ENCODE peak calls at places on chromosome 5, in seven cellular contexts. N is right atrium auricular region; J is heart right ventricle; F is heart left ventricle; T is CD8-positive, alpha-beta T cell; K is pancreas; O is cardiac muscle cell. I is an unnamed sample. For H3K4me1 and H3K9me3, the result is how much of the 10 kb centered on the place peaks cover.

GRCh38 chr5:170440771-170441370 is 51.7 kb upstream of the KCNMB1 start:
- DNase-seq in N (peak), J (no peak), F (no peak), T (no peak), K (no peak), O (no peak), I (no peak)

GRCh38 chr5:60143912-60144311 is 250.4 kb upstream of the PDE4D start:
- DNase-seq in N (no peak), J (no peak), F (no peak), T (no peak), K (no peak), O (no peak), I (no peak)

GRCh38 chr5:51034501-51034900 is 348.7 kb upstream of the ISL1 start:
- DNase-seq in N (no peak), J (no peak), F (no peak), T (no peak), K (no peak), O (no peak), I (no peak)

GRCh38 chr5:124986667-124987066 is 240.2 kb upstream of the ZNF608 start:
- DNase-seq in N (no peak), J (no peak), F (no peak), T (no peak), K (no peak), O (no peak), I (no peak)

GRCh38 chr5:181217111-181217804 is 5.8 kb upstream of the TRIM41 start:
- DNase-seq in N (no peak), J (peak), F (peak), T (peak), K (no peak), O (peak), I (peak)

GRCh38 chr5:173434270-173434669 is 106.1 kb upstream of the STC2 start:
- DNase-seq in N (no peak), J (no peak), F (no peak), T (no peak), K (no peak), O (no peak), I (no peak)

GRCh38 chr5:98333921-98334320 is 439.5 kb upstream of the RGMB start:
- DNase-seq in N (no peak), J (no peak), F (no peak), T (no peak), K (no peak), O (no peak), I (no peak)

GRCh38 chr5:168159425-168159824 is 132.0 kb upstream of the WWC1 start:
- DNase-seq in N (no peak), J (no peak), F (no peak), T (no peak), K (peak), O (no peak), I (no peak)

GRCh38 chr5:36006161-36006560 is 15.0 kb upstream of the UGT3A1 start:
- DNase-seq in N (no peak), J (no peak), F (no peak), T (no peak), K (no peak), O (no peak), I (no peak)

GRCh38 chr5:9350301-9350797 is 195.5 kb downstream of the SEMA5A start:
- DNase-seq in N (no peak), J (no peak), F (no peak), T (no peak), K (no peak), O (peak), I (no peak)

GRCh38 chr5:173479711-173480110 is 136.7 kb downstream of the BOD1 start:
- DNase-seq in N (no peak), J (no peak), F (no peak), T (no peak), K (no peak), O (no peak), I (no peak)

GRCh38 chr5:17398439-17398838 is 99.6 kb upstream of the TAF11L2 start:
- DNase-seq in N (no peak), J (no peak), F (no peak), T (no peak), K (no peak), O (peak), I (no peak)

GRCh38 chr5:134252671-134253070 is 26.8 kb upstream of the PPP2CA start:
- DNase-seq in N (no peak), J (no peak), F (no peak), T (no peak), K (no peak), O (peak), I (no peak)

GRCh38 chr5:134345996-134346395 is 21.0 kb downstream of the CDKL3 start:
- DNase-seq in N (no peak), J (no peak), F (no peak), T (no peak), K (no peak), O (no peak), I (no peak)

GRCh38 chr5:127699416-127699815 is 3.8 kb upstream of the CCDC192 start:
- DNase-seq in N (no peak), J (no peak), F (no peak), T (no peak), K (no peak), O (no peak), I (no peak)

GRCh38 chr5:109901628-109901981 is 211.9 kb downstream of the MAN2A1 start:
- DNase-seq in N (no peak), J (no peak), F (no peak), T (no peak), K (no peak), O (no peak), I (no peak)

GRCh38 chr5:92890841-92891244 is 690.2 kb downstream of the NR2F1-AS1 start:
- DNase-seq in N (no peak), J (no peak), F (no peak), T (no peak), K (no peak), O (peak), I (no peak)

GRCh38 chr5:93246093-93246855 is 334.7 kb downstream of the NR2F1-AS1 start:
- DNase-seq in N (no peak), J (no peak), F (no peak), T (no peak), K (no peak), O (peak), I (no peak)

GRCh38 chr5:138064526-138064925 is 19.3 kb upstream of the WNT8A start:
- DNase-seq in N (no peak), J (no peak), F (no peak), T (no peak), K (no peak), O (peak), I (no peak)

GRCh38 chr5:52811067-52811749 is 23.5 kb downstream of the ITGA1 start:
- DNase-seq in N (no peak), J (no peak), F (no peak), T (no peak), K (no peak), O (peak), I (no peak)

GRCh38 chr5:78896128-78896527 is 89.0 kb downstream of the ARSB start:
- DNase-seq in N (no peak), J (no peak), F (no peak), T (no peak), K (no peak), O (peak), I (no peak)

GRCh38 chr5:102221949-102222348 is 74.1 kb downstream of the SLCO4C1 start:
- DNase-seq in N (no peak), J (no peak), F (no peak), T (no peak), K (no peak), O (no peak), I (no peak)

GRCh38 chr5:108562205-108562454 is 180.2 kb upstream of the FBXL17 start:
- DNase-seq in N (no peak), J (no peak), F (no peak), T (no peak), K (no peak), O (no peak), I (no peak)

GRCh38 chr5:1175015-1175414 is 26.4 kb upstream of the SLC6A19 start:
- DNase-seq in N (no peak), J (no peak), F (peak), T (no peak), K (peak), O (no peak), I (no peak)

GRCh38 chr5:18487928-18488480 is 853.7 kb downstream of the TAF11L14 start:
- DNase-seq in N (no peak), J (no peak), F (no peak), T (no peak), K (no peak), O (no peak), I (no peak)

GRCh38 chr5:106435185-106435584 is 1235.6 kb downstream of the EFNA5 start:
- DNase-seq in N (no peak), J (no peak), F (no peak), T (no peak), K (no peak), O (no peak), I (no peak)

GRCh38 chr5:126718246-126718868 is 58.6 kb upstream of the LMNB1 start:
- DNase-seq in N (no peak), J (no peak), F (no peak), T (no peak), K (no peak), O (peak), I (no peak)

GRCh38 chr5:102975457-102976182 is 144.3 kb downstream of the GIN1 start:
- DNase-seq in N (no peak), J (no peak), F (no peak), T (no peak), K (no peak), O (peak), I (no peak)

GRCh38 chr5:116666901-116667300 is 92.3 kb upstream of the SEMA6A start:
- DNase-seq in N (no peak), J (no peak), F (no peak), T (no peak), K (no peak), O (no peak), I (no peak)

GRCh38 chr5:132500931-132501628 is 10.5 kb upstream of the IRF1 start:
- DNase-seq in N (peak), J (peak), F (peak), T (peak), K (peak), O (peak), I (peak)

GRCh38 chr5:132500244-132500930 is 9.8 kb upstream of the IRF1 start:
- DNase-seq in N (peak), J (no peak), F (no peak), T (no peak), K (no peak), O (no peak), I (no peak)

GRCh38 chr5:132498152-132498551 is 7.6 kb upstream of the IRF1 start:
- DNase-seq in N (peak), J (no peak), F (no peak), T (no peak), K (peak), O (peak), I (no peak)

GRCh38 chr5:132498686-132499271 is 8.2 kb upstream of the IRF1 start:
- DNase-seq in N (peak), J (no peak), F (no peak), T (no peak), K (no peak), O (no peak), I (no peak)

DNA sequence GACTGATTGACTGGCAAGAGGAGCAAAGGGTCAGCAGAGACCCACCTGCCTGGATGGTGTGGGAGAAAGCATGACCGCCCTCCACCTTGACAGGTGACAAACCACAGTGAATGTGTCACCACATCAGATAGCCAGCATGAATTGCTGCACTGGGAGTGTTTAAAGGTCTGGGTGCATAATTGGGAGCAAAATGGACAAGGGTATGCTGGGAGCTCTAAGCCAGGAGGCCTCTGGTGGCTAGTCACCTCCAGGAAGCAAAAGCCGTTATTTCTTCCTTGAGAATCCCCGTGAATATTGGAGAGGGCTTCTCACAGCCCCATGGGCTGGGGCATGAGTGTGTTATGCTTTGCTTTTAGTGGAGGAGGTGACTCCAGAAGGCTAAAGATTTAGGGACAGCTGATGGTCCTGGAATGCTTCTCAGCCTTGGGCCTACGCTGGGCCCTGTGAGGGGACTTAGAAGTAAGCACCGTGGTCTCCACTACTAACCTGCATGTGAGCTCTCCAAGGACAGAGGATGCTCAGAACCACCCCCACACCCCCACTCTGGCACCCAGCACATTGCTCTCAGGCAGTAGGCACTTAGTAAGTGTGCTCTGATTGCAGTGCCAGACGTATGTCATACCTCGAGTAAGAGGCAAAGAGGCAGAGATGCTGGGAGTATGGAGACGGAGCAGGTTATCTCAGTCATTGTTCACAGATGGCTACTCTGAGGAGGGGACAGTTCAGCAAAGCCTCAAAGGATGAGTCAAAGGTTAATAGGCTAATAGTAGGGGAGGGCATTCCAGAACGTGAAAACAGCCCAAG is 9.1 kb upstream of the IRF1 start:
- DNase-seq in N (peak), J (no peak), F (no peak), T (no peak), K (peak), O (no peak), I (no peak)
- H3K4me1 ChIP-seq in N (under half), J (half or more), F (half or more), T (under half), K (under half), O (under half), I (under half)

GRCh38 chr5:29498412-29498811 is 1695.1 kb upstream of the CDH6 start:
- DNase-seq in N (no peak), J (no peak), F (no peak), T (no peak), K (no peak), O (no peak), I (no peak)

GRCh38 chr5:29504411-29504810 is 1689.1 kb upstream of the CDH6 start:
- DNase-seq in N (no peak), J (no peak), F (no peak), T (no peak), K (no peak), O (no peak), I (no peak)

GRCh38 chr5:29498860-29499259 is 1694.6 kb upstream of the CDH6 start:
- DNase-seq in N (no peak), J (no peak), F (no peak), T (no peak), K (no peak), O (no peak), I (no peak)
- H3K9me3 ChIP-seq in N (under half), J (under half), F (under half), T (under half), K (under half), O (under half), I (under half)

GRCh38 chr5:37975531-37975930 is 135.7 kb upstream of the GDNF start:
- DNase-seq in N (no peak), J (no peak), F (no peak), T (no peak), K (no peak), O (peak), I (no peak)
- H3K4me3 ChIP-seq in N (no peak), J (no peak), F (no peak), T (no peak), K (no peak), O (no peak), I (no peak)

DNA sequence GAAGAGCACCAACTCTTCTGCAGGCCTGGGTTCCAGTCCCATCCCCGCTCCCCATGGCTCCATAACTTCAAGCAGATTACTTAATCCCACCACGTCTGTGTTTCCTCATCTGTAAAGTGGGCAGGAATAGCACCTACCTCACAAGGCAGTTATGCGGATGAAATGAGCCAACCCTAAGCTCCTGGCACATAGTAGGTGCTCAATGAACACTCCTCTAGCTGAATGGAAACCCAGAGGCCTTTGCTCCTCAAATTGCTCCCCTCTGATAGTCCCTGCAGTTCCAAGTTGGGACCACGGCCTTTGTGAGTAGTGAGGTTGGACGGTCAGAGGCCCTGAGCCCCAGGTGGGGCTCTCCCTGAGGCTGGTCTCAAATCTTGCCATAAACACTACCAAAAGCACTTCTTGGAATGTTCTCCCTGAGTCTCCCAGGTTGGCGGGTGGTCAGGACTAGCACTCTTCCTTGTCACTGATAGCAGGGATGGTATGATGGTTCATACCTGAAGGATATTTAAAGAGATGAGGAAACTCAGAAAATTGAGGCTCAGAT is 35.5 kb upstream of the SYNPO start:
- DNase-seq in N (no peak), J (no peak), F (peak), T (no peak), K (no peak), O (no peak), I (no peak)
- H3K4me1 ChIP-seq in N (under half), J (under half), F (half or more), T (under half), K (under half), O (under half), I (under half)

GRCh38 chr5:141430332-141431113 is at the start of gene PCDHGA12:
- DNase-seq in N (peak), J (peak), F (no peak), T (no peak), K (no peak), O (peak), I (no peak)
- H3K9me3 ChIP-seq in N (under half), J (under half), F (under half), T (under half), K (under half), O (under half), I (under half)

DNA sequence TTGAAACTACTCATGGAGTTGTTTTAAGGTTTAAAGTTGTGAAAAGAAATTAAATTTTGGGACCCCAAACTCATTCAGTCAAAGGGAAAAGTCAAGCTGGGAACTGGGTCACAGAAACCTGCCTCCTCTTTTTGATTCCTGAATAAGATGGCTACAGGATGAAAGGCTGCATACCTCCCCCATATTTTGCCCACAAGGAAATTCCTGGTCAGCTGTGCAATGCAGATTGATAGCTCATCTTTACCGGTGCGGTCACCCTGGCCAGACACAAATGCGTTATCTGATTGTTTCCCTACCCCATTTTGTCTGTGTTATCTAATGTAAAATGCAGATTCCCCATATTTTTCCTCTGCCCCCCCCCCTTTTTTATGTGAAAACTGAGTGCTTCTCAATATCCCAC is 1.3 kb downstream of the HAVCR2 start:
- DNase-seq in N (no peak), J (no peak), F (no peak), T (no peak), K (no peak), O (no peak), I (no peak)
- H3K4me3 ChIP-seq in N (no peak), J (no peak), F (peak), T (no peak), K (no peak), O (no peak), I (no peak)

DNA sequence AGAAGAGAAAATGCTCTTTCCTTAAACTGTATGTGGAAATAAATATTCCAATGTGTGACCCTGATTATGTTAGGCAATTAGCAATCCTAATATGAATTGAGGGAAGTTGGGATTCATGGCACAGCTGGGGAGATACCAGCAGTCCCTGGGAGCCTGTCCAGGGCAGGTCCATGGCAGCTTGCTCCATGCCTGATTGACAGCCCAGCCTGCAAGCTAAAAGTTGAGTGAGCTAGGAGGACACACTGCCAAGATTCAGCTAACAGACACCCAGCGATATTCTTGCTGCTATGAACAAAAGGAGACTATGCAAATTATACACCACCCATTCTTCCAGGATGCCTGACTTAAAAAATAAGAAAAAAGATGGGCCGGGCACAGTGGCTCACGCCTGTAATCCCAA is 6.2 kb downstream of the TGFBI start:
- DNase-seq in N (no peak), J (peak), F (no peak), T (no peak), K (no peak), O (no peak), I (no peak)
- H3K4me1 ChIP-seq in N (under half), J (half or more), F (half or more), T (under half), K (under half), O (under half), I (under half)

DNA sequence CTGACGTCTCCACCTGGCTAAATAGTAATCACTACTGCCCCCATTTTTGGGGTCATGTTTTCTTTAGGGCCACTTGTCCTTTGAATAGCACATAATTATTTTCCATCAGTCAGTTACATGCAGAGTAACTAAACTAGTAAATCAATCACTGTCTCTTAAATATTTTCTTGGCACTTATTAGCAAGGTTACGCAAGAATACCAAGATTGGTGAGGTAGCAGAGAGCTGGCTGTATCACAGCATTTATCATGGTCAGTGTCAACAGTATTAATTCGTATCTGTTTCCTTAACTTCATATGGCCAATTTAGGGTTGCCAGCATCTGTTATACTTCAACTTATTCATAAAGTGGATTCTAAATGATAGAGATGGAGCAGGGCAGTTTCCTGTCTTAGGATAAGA is 346.8 kb upstream of the FAM174A start:
- DNase-seq in N (no peak), J (no peak), F (no peak), T (no peak), K (no peak), O (no peak), I (no peak)
- H3K9me3 ChIP-seq in N (under half), J (under half), F (under half), T (under half), K (under half), O (under half), I (under half)

GRCh38 chr5:40755093-40755406 is 711 bp downstream of the TTC33 start:
- DNase-seq in N (peak), J (peak), F (peak), T (peak), K (peak), O (peak), I (peak)

GRCh38 chr5:40757400-40757799 is 1.6 kb upstream of the TTC33 start:
- DNase-seq in N (no peak), J (no peak), F (no peak), T (no peak), K (no peak), O (no peak), I (no peak)

GRCh38 chr5:40755407-40756365 is at the start of gene TTC33:
- DNase-seq in N (peak), J (peak), F (peak), T (peak), K (peak), O (peak), I (peak)

GRCh38 chr5:40754381-40755092 is 1.2 kb downstream of the TTC33 start:
- DNase-seq in N (no peak), J (no peak), F (no peak), T (no peak), K (no peak), O (peak), I (peak)
- H3K4me3 ChIP-seq in N (peak), J (peak), F (peak), T (peak), K (peak), O (peak), I (peak)